ENCODE peak calls at places on chromosomes 4 and X, in eight cellular contexts. L is CD8-positive, alpha-beta T cell; S is mammary epithelial cell; F is HFF-Myc; H is fibroblast of lung; G is cardiac fibroblast; B is pancreas; Y is fibroblast of mammary gland. M is an unnamed sample.
A peak's percentile ranks its signal among the peaks of the same experiment; 100 is the strongest.

GRCh38 chr4:6595897-6596537 is 21.0 kb downstream of the MAN2B2 start:
- DNase-seq in L (no peak), S (no peak), F (no peak), H (no peak), G (no peak), B (peak; percentile 56), Y (peak; percentile 3), M (no peak)

GRCh38 chrX:2478546-2479419 is 22.0 kb downstream of the DHRSX start:
- DNase-seq in L (no peak), S (no peak), F (no peak), H (no peak), G (no peak), B (no peak), Y (no peak), M (no peak)

GRCh38 chr4:6019316-6020263 is 1.4 kb upstream of the C4orf50 start:
- DNase-seq in L (no peak), S (no peak), F (peak; percentile 10), H (peak; percentile 29), G (peak; percentile 52), B (no peak), Y (peak; percentile 39), M (peak; percentile 71)

GRCh38 chrX:6778547-6779231 is 243.8 kb upstream of the VCX3A start:
- DNase-seq in L (no peak), S (no peak), F (no peak), H (no peak), G (no peak), B (no peak), Y (no peak), M (no peak)

GRCh38 chr4:21795091-21795490 is 153.5 kb downstream of the KCNIP4 start:
- DNase-seq in L (no peak), S (no peak), F (no peak), H (peak; percentile 56), G (peak; percentile 57), B (no peak), Y (peak; percentile 48), M (no peak)

GRCh38 chr4:54384563-54384962 is 155.5 kb downstream of the PDGFRA start:
- DNase-seq in L (no peak), S (peak; percentile 14), F (no peak), H (peak; percentile 23), G (peak; percentile 60), B (no peak), Y (peak; percentile 54), M (no peak)

GRCh38 chrX:140360284-140360683 is 144.6 kb downstream of the SOX3 start:
- DNase-seq in L (no peak), S (no peak), F (no peak), H (no peak), G (no peak), B (no peak), Y (no peak), M (peak; percentile 17)

GRCh38 chrX:73758253-73758652 is 195.3 kb downstream of the CHIC1 start:
- DNase-seq in L (no peak), S (peak; percentile 1), F (no peak), H (no peak), G (peak; percentile 0), B (no peak), Y (no peak), M (no peak)

GRCh38 chr4:38322709-38323108 is 341.3 kb upstream of the KLF3 start:
- DNase-seq in L (no peak), S (no peak), F (peak; percentile 75), H (peak; percentile 88), G (peak; percentile 84), B (no peak), Y (peak; percentile 92), M (no peak)

GRCh38 chr4:177297781-177298391 is 11.8 kb upstream of the NEIL3 start:
- DNase-seq in L (no peak), S (no peak), F (no peak), H (no peak), G (no peak), B (no peak), Y (no peak), M (no peak)

GRCh38 chr4:78788005-78788889 is 12.1 kb downstream of the BMP2K start:
- DNase-seq in L (no peak), S (no peak), F (no peak), H (peak; percentile 57), G (peak; percentile 27), B (no peak), Y (peak; percentile 49), M (no peak)

GRCh38 chr4:138595731-138596465 is 353.7 kb upstream of the SLC7A11 start:
- DNase-seq in L (no peak), S (no peak), F (no peak), H (peak; percentile 77), G (no peak), B (no peak), Y (peak; percentile 25), M (no peak)

GRCh38 chr4:53702334-53703266 is 111.3 kb upstream of the LNX1 start:
- DNase-seq in L (no peak), S (peak; percentile 52), F (peak; percentile 72), H (peak; percentile 86), G (peak; percentile 92), B (peak; percentile 56), Y (peak; percentile 84), M (peak; percentile 21)

GRCh38 chr4:67083496-67083895 is 461.8 kb downstream of the CENPC start:
- DNase-seq in L (no peak), S (no peak), F (no peak), H (no peak), G (no peak), B (no peak), Y (no peak), M (no peak)

GRCh38 chr4:2537011-2537830 is 774 bp downstream of the FAM193A start:
- DNase-seq in L (peak; percentile 39), S (peak; percentile 52), F (no peak), H (peak; percentile 48), G (peak; percentile 36), B (peak; percentile 88), Y (peak; percentile 20), M (peak; percentile 70)

GRCh38 chrX:105822138-105823091 is at the start of gene NRK:
- DNase-seq in L (no peak), S (no peak), F (no peak), H (peak; percentile 35), G (peak; percentile 9), B (peak; percentile 74), Y (no peak), M (peak; percentile 31)

GRCh38 chr4:118991686-118992085 is 103.0 kb downstream of the SYNPO2 start:
- DNase-seq in L (no peak), S (no peak), F (no peak), H (no peak), G (no peak), B (no peak), Y (no peak), M (no peak)

GRCh38 chrX:39464253-39464652 is 633.5 kb downstream of the BCOR start:
- DNase-seq in L (no peak), S (no peak), F (no peak), H (no peak), G (no peak), B (no peak), Y (no peak), M (no peak)

GRCh38 chr4:105765690-105766407 is 57.3 kb downstream of the GSTCD start:
- DNase-seq in L (no peak), S (peak; percentile 92), F (peak; percentile 61), H (peak; percentile 94), G (peak; percentile 92), B (no peak), Y (peak; percentile 89), M (no peak)

GRCh38 chr4:119543187-119543586 is 85.4 kb downstream of the PDE5A start:
- DNase-seq in L (no peak), S (no peak), F (no peak), H (no peak), G (no peak), B (no peak), Y (no peak), M (no peak)

GRCh38 chr4:118989098-118990080 is 100.7 kb downstream of the SYNPO2 start:
- DNase-seq in L (no peak), S (peak; percentile 99), F (no peak), H (peak; percentile 90), G (peak; percentile 87), B (no peak), Y (peak; percentile 92), M (no peak)

GRCh38 chr4:174365018-174365587 is 81.4 kb downstream of the CEP44 start:
- DNase-seq in L (no peak), S (no peak), F (no peak), H (peak; percentile 20), G (peak; percentile 67), B (no peak), Y (peak; percentile 69), M (no peak)

GRCh38 chr4:160450861-160451260 is 1348.0 kb downstream of the RAPGEF2 start:
- DNase-seq in L (no peak), S (no peak), F (no peak), H (no peak), G (no peak), B (no peak), Y (no peak), M (no peak)

GRCh38 chrX:153450114-153450948 is 4.5 kb upstream of the TREX2 start:
- DNase-seq in L (no peak), S (no peak), F (no peak), H (no peak), G (no peak), B (no peak), Y (no peak), M (no peak)

GRCh38 chr4:7768736-7769135 is 170.9 kb downstream of the AFAP1 start:
- DNase-seq in L (no peak), S (no peak), F (no peak), H (no peak), G (no peak), B (no peak), Y (no peak), M (no peak)

GRCh38 chrX:23559975-23560374 is 107.3 kb upstream of the PRDX4 start:
- DNase-seq in L (no peak), S (no peak), F (no peak), H (no peak), G (no peak), B (no peak), Y (no peak), M (no peak)
- TF ChIP-seq CTCF in L (no peak), S (no peak), F (no peak), H (no peak), G (no peak), B (no peak), Y (peak; percentile 4), M (no peak)

GRCh38 chr4:43471950-43472349 is 579.4 kb downstream of the GRXCR1 start:
- DNase-seq in L (no peak), S (no peak), F (no peak), H (no peak), G (peak; percentile 39), B (no peak), Y (peak; percentile 12), M (no peak)
- TF ChIP-seq CTCF in L (no peak), S (peak; percentile 13), F (peak; percentile 16), H (no peak), G (peak; percentile 17), B (no peak), Y (peak; percentile 18), M (no peak)

DNA sequence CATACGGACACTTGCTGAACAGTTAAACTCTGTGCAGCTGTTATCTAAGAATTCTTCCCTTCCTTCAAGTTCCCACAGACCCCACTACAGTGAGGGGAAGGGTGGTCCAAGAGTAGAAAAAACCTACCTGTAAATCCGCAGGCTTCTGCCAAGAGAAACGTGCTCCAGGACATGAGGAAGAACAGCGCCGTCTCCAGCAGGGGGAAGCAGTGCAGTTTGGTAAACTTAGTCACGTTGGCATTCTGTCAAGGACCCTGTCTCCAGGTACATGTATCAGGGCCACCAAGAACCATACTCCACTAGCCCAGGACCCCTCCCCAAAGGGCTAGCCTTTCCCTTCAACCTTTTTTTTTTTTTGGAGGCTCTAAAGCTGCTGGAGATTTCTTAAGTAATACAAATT is 79.9 kb downstream of the CHST7 start:
- DNase-seq in L (no peak), S (no peak), F (no peak), H (no peak), G (no peak), B (no peak), Y (no peak), M (peak; percentile 15)
- TF ChIP-seq CTCF in L (no peak), S (peak; percentile 63), F (peak; percentile 27), H (peak; percentile 51), G (peak; percentile 31), B (no peak), Y (peak; percentile 17), M (no peak)

GRCh38 chr4:87030606-87031441 is 96.0 kb downstream of the AFF1 start:
- DNase-seq in L (no peak), S (no peak), F (no peak), H (no peak), G (peak; percentile 27), B (no peak), Y (peak; percentile 24), M (no peak)
- TF ChIP-seq CTCF in L (no peak), S (no peak), F (no peak), H (no peak), G (no peak), B (no peak), Y (no peak), M (no peak)